ENCODE peak calls at places on chromosomes 5 and 9, in ten cellular contexts. One of them, this sample, is unnamed.

GRCh38 chr9:115877852-115878450 is 275.6 kb upstream of the PAPPA start:
- DNase-seq in AG09309: no peak
- DNase-seq in transverse colon: no peak
- DNase-seq in progenitor cell of endocrine pancreas: no peak
- DNase-seq in A549: no peak
- DNase-seq in upper lobe of left lung: no peak
- DNase-seq in cardiac muscle cell: no peak
- DNase-seq in colonic mucosa: no peak
- DNase-seq in left ventricle myocardium inferior: no peak
- DNase-seq in foreskin fibroblast: no peak
- DNase-seq in this sample: no peak

GRCh38 chr9:30622551-30622950 is 1761.9 kb upstream of the ACO1 start:
- DNase-seq in AG09309: no peak
- DNase-seq in transverse colon: no peak
- DNase-seq in progenitor cell of endocrine pancreas: no peak
- DNase-seq in A549: no peak
- DNase-seq in upper lobe of left lung: no peak
- DNase-seq in cardiac muscle cell: no peak
- DNase-seq in colonic mucosa: no peak
- DNase-seq in left ventricle myocardium inferior: no peak
- DNase-seq in foreskin fibroblast: no peak
- DNase-seq in this sample: no peak

GRCh38 chr5:60488466-60489130 is 211.4 kb downstream of the DEPDC1B start:
- DNase-seq in AG09309: no peak
- DNase-seq in transverse colon: no peak
- DNase-seq in progenitor cell of endocrine pancreas: no peak
- DNase-seq in A549: no peak
- DNase-seq in upper lobe of left lung: no peak
- DNase-seq in cardiac muscle cell: no peak
- DNase-seq in colonic mucosa: no peak
- DNase-seq in left ventricle myocardium inferior: no peak
- DNase-seq in foreskin fibroblast: no peak
- DNase-seq in this sample: no peak

GRCh38 chr5:134547579-134547978 is 22.1 kb downstream of the JADE2 start:
- DNase-seq in AG09309: no peak
- DNase-seq in transverse colon: no peak
- DNase-seq in progenitor cell of endocrine pancreas: no peak
- DNase-seq in A549: no peak
- DNase-seq in upper lobe of left lung: no peak
- DNase-seq in cardiac muscle cell: no peak
- DNase-seq in colonic mucosa: no peak
- DNase-seq in left ventricle myocardium inferior: peak
- DNase-seq in foreskin fibroblast: peak
- DNase-seq in this sample: no peak

GRCh38 chr5:140336388-140336787 is 10.0 kb downstream of the HBEGF start:
- DNase-seq in AG09309: no peak
- DNase-seq in transverse colon: no peak
- DNase-seq in progenitor cell of endocrine pancreas: no peak
- DNase-seq in A549: no peak
- DNase-seq in upper lobe of left lung: no peak
- DNase-seq in cardiac muscle cell: peak
- DNase-seq in colonic mucosa: no peak
- DNase-seq in left ventricle myocardium inferior: peak
- DNase-seq in foreskin fibroblast: peak
- DNase-seq in this sample: no peak

GRCh38 chr5:72281764-72282499 is 38.1 kb downstream of the MRPS27 start:
- DNase-seq in AG09309: peak
- DNase-seq in transverse colon: no peak
- DNase-seq in progenitor cell of endocrine pancreas: no peak
- DNase-seq in A549: peak
- DNase-seq in upper lobe of left lung: no peak
- DNase-seq in cardiac muscle cell: no peak
- DNase-seq in colonic mucosa: no peak
- DNase-seq in left ventricle myocardium inferior: no peak
- DNase-seq in foreskin fibroblast: peak
- DNase-seq in this sample: no peak

GRCh38 chr5:33282157-33282556 is 158.6 kb upstream of the TARS1 start:
- DNase-seq in AG09309: no peak
- DNase-seq in transverse colon: no peak
- DNase-seq in progenitor cell of endocrine pancreas: no peak
- DNase-seq in A549: no peak
- DNase-seq in upper lobe of left lung: no peak
- DNase-seq in cardiac muscle cell: no peak
- DNase-seq in colonic mucosa: no peak
- DNase-seq in left ventricle myocardium inferior: no peak
- DNase-seq in foreskin fibroblast: no peak
- DNase-seq in this sample: no peak

GRCh38 chr9:93580654-93581380 is 4.4 kb downstream of the PHF2 start:
- DNase-seq in AG09309: no peak
- DNase-seq in transverse colon: no peak
- DNase-seq in progenitor cell of endocrine pancreas: no peak
- DNase-seq in A549: no peak
- DNase-seq in upper lobe of left lung: no peak
- DNase-seq in cardiac muscle cell: no peak
- DNase-seq in colonic mucosa: no peak
- DNase-seq in left ventricle myocardium inferior: no peak
- DNase-seq in foreskin fibroblast: no peak
- DNase-seq in this sample: no peak

GRCh38 chr5:134114886-134115805 is 665 bp downstream of the TCF7 start:
- DNase-seq in AG09309: no peak
- DNase-seq in transverse colon: peak
- DNase-seq in progenitor cell of endocrine pancreas: peak
- DNase-seq in A549: no peak
- DNase-seq in upper lobe of left lung: peak
- DNase-seq in cardiac muscle cell: peak
- DNase-seq in colonic mucosa: no peak
- DNase-seq in left ventricle myocardium inferior: no peak
- DNase-seq in foreskin fibroblast: no peak
- DNase-seq in this sample: peak

GRCh38 chr9:134625361-134626140 is 16.1 kb upstream of the COL5A1 start:
- DNase-seq in AG09309: no peak
- DNase-seq in transverse colon: no peak
- DNase-seq in progenitor cell of endocrine pancreas: no peak
- DNase-seq in A549: no peak
- DNase-seq in upper lobe of left lung: peak
- DNase-seq in cardiac muscle cell: no peak
- DNase-seq in colonic mucosa: no peak
- DNase-seq in left ventricle myocardium inferior: no peak
- DNase-seq in foreskin fibroblast: no peak
- DNase-seq in this sample: no peak

GRCh38 chr9:113602126-113603119 is 138.9 kb downstream of the RGS3 start:
- DNase-seq in AG09309: no peak
- DNase-seq in transverse colon: peak
- DNase-seq in progenitor cell of endocrine pancreas: no peak
- DNase-seq in A549: no peak
- DNase-seq in upper lobe of left lung: peak
- DNase-seq in cardiac muscle cell: no peak
- DNase-seq in colonic mucosa: peak
- DNase-seq in left ventricle myocardium inferior: peak
- DNase-seq in foreskin fibroblast: peak
- DNase-seq in this sample: no peak

GRCh38 chr9:33794560-33794959 is 801 bp upstream of the PRSS3 start:
- DNase-seq in AG09309: no peak
- DNase-seq in transverse colon: no peak
- DNase-seq in progenitor cell of endocrine pancreas: no peak
- DNase-seq in A549: no peak
- DNase-seq in upper lobe of left lung: no peak
- DNase-seq in cardiac muscle cell: no peak
- DNase-seq in colonic mucosa: no peak
- DNase-seq in left ventricle myocardium inferior: no peak
- DNase-seq in foreskin fibroblast: no peak
- DNase-seq in this sample: no peak

GRCh38 chr5:123785160-123786001 is 273.4 kb downstream of the CSNK1G3 start:
- DNase-seq in AG09309: no peak
- DNase-seq in transverse colon: peak
- DNase-seq in progenitor cell of endocrine pancreas: no peak
- DNase-seq in A549: no peak
- DNase-seq in upper lobe of left lung: no peak
- DNase-seq in cardiac muscle cell: peak
- DNase-seq in colonic mucosa: no peak
- DNase-seq in left ventricle myocardium inferior: no peak
- DNase-seq in foreskin fibroblast: peak
- DNase-seq in this sample: no peak

GRCh38 chr5:132388244-132389050 is 18.9 kb downstream of the SLC22A5 start:
- DNase-seq in AG09309: no peak
- DNase-seq in transverse colon: peak
- DNase-seq in progenitor cell of endocrine pancreas: no peak
- DNase-seq in A549: no peak
- DNase-seq in upper lobe of left lung: no peak
- DNase-seq in cardiac muscle cell: no peak
- DNase-seq in colonic mucosa: no peak
- DNase-seq in left ventricle myocardium inferior: no peak
- DNase-seq in foreskin fibroblast: peak
- DNase-seq in this sample: no peak

GRCh38 chr5:38554860-38555259 is 1.6 kb downstream of the LIFR start:
- DNase-seq in AG09309: no peak
- DNase-seq in transverse colon: no peak
- DNase-seq in progenitor cell of endocrine pancreas: no peak
- DNase-seq in A549: no peak
- DNase-seq in upper lobe of left lung: no peak
- DNase-seq in cardiac muscle cell: no peak
- DNase-seq in colonic mucosa: no peak
- DNase-seq in left ventricle myocardium inferior: no peak
- DNase-seq in foreskin fibroblast: no peak
- DNase-seq in this sample: no peak

GRCh38 chr5:38556115-38556598 is 289 bp downstream of the LIFR start:
- DNase-seq in AG09309: no peak
- DNase-seq in transverse colon: no peak
- DNase-seq in progenitor cell of endocrine pancreas: no peak
- DNase-seq in A549: no peak
- DNase-seq in upper lobe of left lung: no peak
- DNase-seq in cardiac muscle cell: no peak
- DNase-seq in colonic mucosa: no peak
- DNase-seq in left ventricle myocardium inferior: peak
- DNase-seq in foreskin fibroblast: no peak
- DNase-seq in this sample: peak

GRCh38 chr5:38557309-38557710 is 864 bp upstream of the LIFR start:
- DNase-seq in AG09309: no peak
- DNase-seq in transverse colon: no peak
- DNase-seq in progenitor cell of endocrine pancreas: no peak
- DNase-seq in A549: no peak
- DNase-seq in upper lobe of left lung: no peak
- DNase-seq in cardiac muscle cell: no peak
- DNase-seq in colonic mucosa: no peak
- DNase-seq in left ventricle myocardium inferior: no peak
- DNase-seq in foreskin fibroblast: no peak
- DNase-seq in this sample: no peak

GRCh38 chr5:38556599-38557308 is at the start of gene LIFR:
- DNase-seq in AG09309: peak
- DNase-seq in transverse colon: peak
- DNase-seq in progenitor cell of endocrine pancreas: peak
- DNase-seq in A549: peak
- DNase-seq in upper lobe of left lung: peak
- DNase-seq in cardiac muscle cell: peak
- DNase-seq in colonic mucosa: peak
- DNase-seq in left ventricle myocardium inferior: peak
- DNase-seq in foreskin fibroblast: peak
- DNase-seq in this sample: peak

GRCh38 chr5:38555354-38556114 is 912 bp downstream of the LIFR start:
- DNase-seq in AG09309: no peak
- DNase-seq in transverse colon: no peak
- DNase-seq in progenitor cell of endocrine pancreas: no peak
- DNase-seq in A549: no peak
- DNase-seq in upper lobe of left lung: no peak
- DNase-seq in cardiac muscle cell: no peak
- DNase-seq in colonic mucosa: no peak
- DNase-seq in left ventricle myocardium inferior: no peak
- DNase-seq in foreskin fibroblast: no peak
- DNase-seq in this sample: no peak
- TF ChIP-seq CTCF in AG09309: no peak
- TF ChIP-seq CTCF in transverse colon: no peak
- TF ChIP-seq CTCF in progenitor cell of endocrine pancreas: no peak
- TF ChIP-seq CTCF in A549: no peak
- TF ChIP-seq CTCF in upper lobe of left lung: no peak
- TF ChIP-seq CTCF in cardiac muscle cell: no peak
- TF ChIP-seq CTCF in colonic mucosa: no peak
- TF ChIP-seq CTCF in left ventricle myocardium inferior: no peak
- TF ChIP-seq CTCF in foreskin fibroblast: no peak
- TF ChIP-seq CTCF in this sample: no peak

GRCh38 chr9:37209431-37210386 is 89.3 kb downstream of the ZCCHC7 start:
- DNase-seq in AG09309: no peak
- DNase-seq in transverse colon: no peak
- DNase-seq in progenitor cell of endocrine pancreas: no peak
- DNase-seq in A549: peak
- DNase-seq in upper lobe of left lung: no peak
- DNase-seq in cardiac muscle cell: peak
- DNase-seq in colonic mucosa: no peak
- DNase-seq in left ventricle myocardium inferior: no peak
- DNase-seq in foreskin fibroblast: no peak
- DNase-seq in this sample: no peak
- TF ChIP-seq CTCF in AG09309: peak
- TF ChIP-seq CTCF in transverse colon: no peak
- TF ChIP-seq CTCF in progenitor cell of endocrine pancreas: no peak
- TF ChIP-seq CTCF in A549: no peak
- TF ChIP-seq CTCF in upper lobe of left lung: no peak
- TF ChIP-seq CTCF in cardiac muscle cell: peak
- TF ChIP-seq CTCF in colonic mucosa: no peak
- TF ChIP-seq CTCF in left ventricle myocardium inferior: peak
- TF ChIP-seq CTCF in foreskin fibroblast: peak
- TF ChIP-seq CTCF in this sample: no peak

GRCh38 chr5:153756540-153756939 is 266.1 kb downstream of the GRIA1 start:
- DNase-seq in AG09309: no peak
- DNase-seq in transverse colon: no peak
- DNase-seq in progenitor cell of endocrine pancreas: no peak
- DNase-seq in A549: peak
- DNase-seq in upper lobe of left lung: no peak
- DNase-seq in cardiac muscle cell: no peak
- DNase-seq in colonic mucosa: no peak
- DNase-seq in left ventricle myocardium inferior: no peak
- DNase-seq in foreskin fibroblast: no peak
- DNase-seq in this sample: no peak
- TF ChIP-seq CTCF in AG09309: peak
- TF ChIP-seq CTCF in transverse colon: no peak
- TF ChIP-seq CTCF in progenitor cell of endocrine pancreas: peak
- TF ChIP-seq CTCF in A549: no peak
- TF ChIP-seq CTCF in upper lobe of left lung: no peak
- TF ChIP-seq CTCF in cardiac muscle cell: peak
- TF ChIP-seq CTCF in colonic mucosa: no peak
- TF ChIP-seq CTCF in left ventricle myocardium inferior: no peak
- TF ChIP-seq CTCF in foreskin fibroblast: peak
- TF ChIP-seq CTCF in this sample: no peak

DNA sequence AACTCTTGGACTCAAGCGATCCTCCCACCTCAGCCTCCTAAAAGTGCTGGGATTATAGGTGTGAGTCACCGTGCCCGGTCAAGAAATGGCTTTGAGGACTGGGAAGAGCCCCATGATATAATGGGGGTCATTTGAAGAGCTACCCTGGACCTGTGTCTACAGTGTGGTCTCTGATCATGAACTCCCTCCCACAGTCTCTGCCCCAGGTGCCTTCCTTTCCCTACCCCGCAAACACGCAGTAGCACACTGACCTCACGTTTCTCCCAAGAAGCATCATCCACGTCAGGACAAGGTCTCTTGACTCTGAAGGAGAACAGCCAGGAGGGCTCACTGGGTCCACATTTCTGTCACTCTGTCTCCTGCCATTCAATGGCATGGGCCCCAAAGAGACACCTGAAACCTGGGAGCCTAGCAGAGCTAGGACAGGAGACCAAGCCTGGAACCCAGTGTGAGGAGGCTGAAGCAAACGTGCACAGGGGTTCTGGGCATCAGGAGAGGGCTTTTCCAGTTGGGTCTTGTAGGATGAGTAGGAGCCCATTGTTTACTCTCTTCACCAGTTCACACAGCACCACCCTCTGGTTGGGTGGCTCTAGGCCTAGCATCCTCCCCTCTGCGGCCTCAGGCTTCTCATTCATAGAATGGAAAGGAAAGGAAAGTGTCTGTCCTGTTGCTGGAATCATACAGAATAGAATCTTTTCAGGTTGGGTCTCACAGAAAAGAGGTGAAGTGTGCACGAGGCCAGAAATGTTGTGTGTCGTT is 23.0 kb downstream of the PRRX2 start:
- DNase-seq in AG09309: no peak
- DNase-seq in transverse colon: no peak
- DNase-seq in progenitor cell of endocrine pancreas: no peak
- DNase-seq in A549: no peak
- DNase-seq in upper lobe of left lung: no peak
- DNase-seq in cardiac muscle cell: no peak
- DNase-seq in colonic mucosa: no peak
- DNase-seq in left ventricle myocardium inferior: no peak
- DNase-seq in foreskin fibroblast: no peak
- DNase-seq in this sample: no peak
- TF ChIP-seq CTCF in AG09309: no peak
- TF ChIP-seq CTCF in transverse colon: no peak
- TF ChIP-seq CTCF in progenitor cell of endocrine pancreas: no peak
- TF ChIP-seq CTCF in A549: no peak
- TF ChIP-seq CTCF in upper lobe of left lung: no peak
- TF ChIP-seq CTCF in cardiac muscle cell: no peak
- TF ChIP-seq CTCF in colonic mucosa: no peak
- TF ChIP-seq CTCF in left ventricle myocardium inferior: no peak
- TF ChIP-seq CTCF in foreskin fibroblast: no peak
- TF ChIP-seq CTCF in this sample: no peak